ENCODE peak calls at places on chromosomes 1 and 21, in five cellular contexts. M is HFF-Myc, H is transverse colon, D is K562, Z is hepatocyte. I is an unnamed sample.

GRCh38 chr1:163300569-163300968 is 21.2 kb upstream of the NUF2 start:
- DNase-seq in Z (no peak), H (no peak), M (no peak), D (no peak), I (no peak)

GRCh38 chr21:43188712-43189151 is 19.9 kb downstream of the CRYAA start:
- DNase-seq in Z (no peak), H (peak), D (no peak), M (no peak), I (no peak)

GRCh38 chr1:181189691-181190361 is 101.3 kb downstream of the IER5 start:
- DNase-seq in Z (peak), M (no peak), H (peak), D (peak), I (peak)

GRCh38 chr1:60149254-60149653 is 75.7 kb upstream of the C1orf87 start:
- DNase-seq in H (peak), D (no peak), M (no peak), Z (peak), I (no peak)

GRCh38 chr21:42466700-42467612 is 29.1 kb downstream of the RSPH1 start:
- DNase-seq in Z (peak), H (peak), D (peak), M (no peak), I (no peak)

GRCh38 chr1:91307784-91308409 is 96.7 kb downstream of the HFM1 start:
- DNase-seq in D (no peak), M (no peak), H (no peak), Z (no peak), I (no peak)

GRCh38 chr1:50329332-50329932 is 93.8 kb downstream of the DMRTA2 start:
- DNase-seq in M (no peak), D (peak), H (peak), Z (no peak), I (peak)

GRCh38 chr21:15826147-15826780 is 96.5 kb downstream of the USP25 start:
- DNase-seq in Z (peak), D (peak), M (peak), H (peak), I (peak)

GRCh38 chr1:228363686-228364067 is 43.0 kb downstream of the TRIM11 start:
- DNase-seq in M (no peak), Z (no peak), H (no peak), D (no peak), I (no peak)

GRCh38 chr1:64900916-64901315 is 65.4 kb downstream of the JAK1 start:
- DNase-seq in H (no peak), Z (no peak), M (no peak), D (no peak), I (no peak)
- H3K4me3 ChIP-seq in H (no peak), Z (no peak), M (no peak), D (no peak), I (no peak)

GRCh38 chr1:107276247-107276646 is 135.4 kb downstream of the NTNG1 start:
- DNase-seq in D (no peak), M (no peak), H (no peak), Z (no peak), I (no peak)

GRCh38 chr1:107272321-107272720 is 131.5 kb downstream of the NTNG1 start:
- DNase-seq in Z (no peak), M (no peak), H (no peak), D (no peak), I (no peak)

GRCh38 chr1:107277022-107277421 is 136.2 kb downstream of the NTNG1 start:
- DNase-seq in H (peak), Z (peak), D (peak), M (peak), I (peak)

GRCh38 chr1:107274227-107274626 is 133.4 kb downstream of the NTNG1 start:
- DNase-seq in H (no peak), M (no peak), D (no peak), Z (no peak), I (no peak)

DNA sequence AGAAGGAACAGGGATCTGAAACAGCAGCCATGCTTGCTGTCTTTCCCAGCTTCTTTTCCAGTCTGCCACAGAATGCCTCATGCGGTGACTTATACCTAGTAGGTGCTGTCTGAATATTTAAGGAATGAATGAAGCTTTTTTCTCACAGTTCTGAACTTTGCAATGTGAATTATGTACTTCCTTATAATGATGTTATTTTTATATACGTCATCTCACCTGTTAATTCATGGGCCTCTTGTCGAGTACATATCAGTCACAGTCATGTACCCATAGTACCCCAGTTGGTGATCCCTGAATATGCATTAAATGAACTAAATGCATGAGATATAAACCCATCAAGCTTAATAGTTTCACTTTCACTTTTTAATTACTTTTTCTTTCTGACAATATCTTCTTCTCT is 132.7 kb downstream of the NTNG1 start:
- DNase-seq in H (no peak), Z (no peak), D (no peak), M (no peak), I (no peak)
- H3K4me3 ChIP-seq in H (no peak), Z (no peak), D (no peak), M (no peak), I (no peak)

DNA sequence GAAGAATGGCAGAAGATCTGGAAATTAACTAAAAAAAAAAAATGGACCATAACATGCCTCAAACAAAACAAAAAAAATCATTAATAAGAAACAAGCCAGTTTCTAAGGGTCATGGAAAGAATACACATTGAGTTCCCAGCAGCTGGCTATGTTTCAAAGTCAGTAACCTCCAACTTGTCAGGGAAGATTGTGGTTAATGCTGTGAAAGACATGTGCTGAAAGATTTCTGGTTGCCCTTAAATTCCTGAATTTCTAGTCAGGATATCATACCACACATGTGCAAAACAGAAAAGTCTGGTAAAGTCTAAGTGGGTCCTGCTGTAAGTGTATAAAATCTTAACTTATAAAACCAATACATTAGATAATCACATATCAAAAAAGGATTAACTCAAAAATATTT is 35.5 kb upstream of the MGST3 start:
- DNase-seq in H (no peak), D (no peak), Z (no peak), M (peak), I (no peak)
- H3K4me3 ChIP-seq in H (no peak), D (no peak), Z (no peak), M (no peak), I (no peak)

DNA sequence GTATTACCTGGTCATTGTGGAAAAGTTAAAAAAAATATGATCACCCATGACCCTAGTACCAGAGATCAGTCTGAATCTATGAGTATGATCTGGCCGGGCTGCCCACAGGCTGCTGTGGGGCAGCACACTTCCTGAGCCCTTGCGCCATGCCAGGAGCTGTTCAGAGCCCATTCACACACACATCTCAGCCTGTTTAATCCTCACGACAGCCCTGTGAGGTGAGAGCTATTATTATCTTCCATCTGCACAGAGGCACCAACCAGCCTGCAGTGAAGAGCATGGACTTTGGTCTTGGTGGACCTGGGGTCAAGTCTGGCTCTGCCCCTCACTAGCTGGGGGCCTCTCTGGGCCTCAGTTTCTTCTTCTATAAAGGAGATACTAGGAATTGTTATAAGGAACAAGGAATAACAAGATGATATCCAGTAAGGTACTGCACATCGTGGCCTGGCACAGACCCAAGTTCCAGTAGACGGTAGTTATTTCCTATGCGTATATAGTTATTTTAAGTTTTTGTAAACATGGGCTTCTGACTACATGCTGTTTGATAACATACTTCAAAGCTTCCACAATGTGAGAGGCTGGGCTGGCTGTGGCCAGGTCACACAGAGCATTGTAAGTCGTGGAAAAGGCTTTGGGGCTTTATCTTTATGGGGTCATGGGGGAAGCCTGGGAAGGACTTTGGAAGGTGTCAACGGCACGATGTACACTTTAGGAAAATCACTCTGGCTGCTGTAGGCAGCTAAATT is 3.4 kb upstream of the PADI2 start:
- DNase-seq in H (peak), Z (no peak), D (no peak), M (no peak), I (no peak)
- H3K4me3 ChIP-seq in H (no peak), Z (no peak), D (no peak), M (no peak), I (no peak)

GRCh38 chr1:14842891-14843290 is 244.4 kb downstream of the KAZN start:
- DNase-seq in M (no peak), H (no peak), Z (no peak), D (no peak), I (no peak)
- H3K4me3 ChIP-seq in M (no peak), H (no peak), Z (no peak), D (no peak), I (no peak)

GRCh38 chr1:177979272-177979671 is 9.4 kb upstream of the SEC16B start:
- DNase-seq in M (no peak), Z (no peak), H (no peak), D (no peak), I (no peak)

GRCh38 chr1:177984761-177985160 is 14.9 kb upstream of the SEC16B start:
- DNase-seq in H (no peak), D (no peak), Z (no peak), M (no peak), I (no peak)

GRCh38 chr1:177981186-177981585 is 11.3 kb upstream of the SEC16B start:
- DNase-seq in H (no peak), Z (no peak), M (no peak), D (no peak), I (no peak)

GRCh38 chr1:177983087-177983823 is 13.4 kb upstream of the SEC16B start:
- DNase-seq in Z (peak), D (no peak), H (no peak), M (no peak), I (no peak)

DNA sequence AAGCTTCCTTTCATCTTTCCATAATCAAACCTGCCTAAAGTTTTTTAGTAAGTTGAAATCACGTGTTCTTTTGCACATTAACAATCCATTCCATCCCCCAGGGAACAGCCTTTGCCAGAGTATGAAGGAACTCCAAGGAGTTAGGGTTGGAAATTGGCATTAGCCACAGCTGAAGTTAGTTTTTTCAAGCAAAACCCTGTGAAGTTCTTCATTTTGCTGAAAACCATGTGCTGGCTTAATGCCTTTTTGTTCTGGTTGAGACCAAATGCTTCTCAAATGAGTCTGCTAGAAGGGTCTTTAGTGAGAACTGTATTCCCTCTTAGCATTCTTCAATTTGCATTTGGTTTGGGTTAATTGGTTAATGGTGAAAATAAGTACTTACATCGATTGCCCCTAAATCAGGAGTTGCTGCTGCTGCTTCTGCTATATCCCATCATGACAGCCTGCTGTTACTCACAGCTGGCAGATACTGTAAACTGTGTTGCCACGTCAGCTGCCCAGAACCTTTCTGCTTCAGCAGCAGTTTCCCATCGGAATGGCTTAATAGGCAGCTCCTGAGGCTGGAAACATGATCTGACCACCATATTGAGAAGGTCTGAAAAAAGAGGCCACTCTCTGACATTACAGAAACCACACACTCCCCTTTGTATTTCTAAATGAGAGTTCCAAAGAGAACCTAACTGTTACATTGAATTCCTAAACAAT is 14.1 kb upstream of the SEC16B start:
- DNase-seq in H (peak), D (peak), Z (peak), M (peak), I (peak)
- H3K4me3 ChIP-seq in H (no peak), D (no peak), Z (no peak), M (peak), I (no peak)

DNA sequence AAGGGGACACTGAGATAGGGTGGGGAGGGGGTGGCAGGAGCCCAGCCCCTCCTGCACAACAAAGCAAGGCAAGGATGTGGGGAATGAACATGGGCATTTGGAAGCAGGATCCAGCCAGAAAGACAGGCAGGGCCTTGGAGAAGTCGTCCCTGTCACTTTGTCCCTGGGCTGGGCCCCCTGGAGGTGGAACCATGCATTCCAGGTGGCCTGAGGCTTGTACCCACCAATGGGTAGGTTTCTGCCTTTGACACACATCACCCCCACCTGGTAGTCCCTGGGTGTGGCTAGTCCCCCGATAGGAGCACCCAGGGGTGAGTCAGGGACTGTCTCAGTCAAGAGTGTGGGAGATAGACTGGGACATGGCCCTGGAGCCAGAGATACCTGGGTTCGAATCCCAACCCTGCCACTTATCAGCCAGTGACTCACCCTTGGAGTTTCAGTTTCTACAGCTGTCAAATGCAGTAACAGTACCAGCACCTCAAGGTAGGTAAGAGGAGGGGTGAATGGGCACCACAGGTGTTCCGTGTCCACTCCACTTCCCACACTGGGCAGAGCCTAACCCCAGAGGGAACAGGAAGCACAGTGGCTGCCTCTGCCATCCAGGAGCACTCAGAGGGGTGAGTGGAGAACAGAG is 10.0 kb downstream of the PLA2G2D start:
- DNase-seq in D (peak), Z (no peak), M (no peak), H (no peak), I (no peak)
- H3K4me3 ChIP-seq in D (no peak), Z (no peak), M (no peak), H (no peak), I (no peak)

GRCh38 chr1:38041941-38042834 is 4.4 kb downstream of the POU3F1 start:
- DNase-seq in M (no peak), D (no peak), H (no peak), Z (no peak), I (peak)
- H3K4me3 ChIP-seq in M (no peak), D (no peak), H (no peak), Z (no peak), I (no peak)

GRCh38 chr1:183589836-183590224 is 429 bp downstream of the NCF2 start:
- DNase-seq in M (no peak), D (no peak), Z (no peak), H (no peak), I (no peak)

GRCh38 chr1:183592733-183593132 is 2.5 kb upstream of the NCF2 start:
- DNase-seq in D (no peak), Z (no peak), M (no peak), H (no peak), I (no peak)

GRCh38 chr1:183589384-183589783 is 875 bp downstream of the NCF2 start:
- DNase-seq in D (no peak), Z (no peak), M (no peak), H (no peak), I (no peak)

GRCh38 chr1:183588827-183589226 is 1.4 kb downstream of the NCF2 start:
- DNase-seq in M (no peak), D (no peak), Z (peak), H (peak), I (no peak)

GRCh38 chr1:183590225-183591191 is at the start of gene NCF2:
- DNase-seq in D (no peak), M (no peak), Z (no peak), H (peak), I (no peak)
- H3K4me3 ChIP-seq in D (no peak), M (no peak), Z (no peak), H (no peak), I (no peak)

GRCh38 chr1:28745653-28746173 is 9.0 kb downstream of the YTHDF2 start:
- DNase-seq in D (no peak), M (no peak), Z (no peak), H (no peak), I (no peak)
- H3K4me3 ChIP-seq in D (no peak), M (no peak), Z (no peak), H (no peak), I (no peak)